ENCODE peak calls at places on chromosomes 6 and 20, in nine cellular contexts. W is H9; R is CD8-positive, alpha-beta memory T cell; L is CD4-positive, CD25-positive, alpha-beta regulatory T cell; U is CD8-positive, alpha-beta T cell; Y is heart left ventricle; B is thyroid gland; K is heart right ventricle; A is colonic mucosa. Z is an unnamed sample.
A peak's percentile ranks its signal among the peaks of the same experiment; 100 is the strongest.

GRCh38 chr6:144559865-144560603 is 274.9 kb downstream of the UTRN start:
- DNase-seq in W (no peak), R (no peak), L (no peak), U (no peak), Y (no peak), B (no peak), K (no peak), A (no peak), Z (no peak)

GRCh38 chr6:17589402-17590116 is 10.5 kb upstream of the FAM8A1 start:
- DNase-seq in W (peak; percentile 58), R (no peak), L (no peak), U (no peak), Y (no peak), B (peak; percentile 81), K (no peak), A (peak; percentile 80), Z (peak; percentile 54)

GRCh38 chr6:3696525-3696924 is 55.0 kb downstream of the PXDC1 start:
- DNase-seq in W (no peak), R (no peak), L (no peak), U (no peak), Y (no peak), B (no peak), K (no peak), A (no peak), Z (no peak)

GRCh38 chr20:50713677-50714101 is 17.7 kb upstream of the PARD6B start:
- DNase-seq in W (peak; percentile 61), R (no peak), L (no peak), U (no peak), Y (no peak), B (no peak), K (no peak), A (no peak), Z (no peak)

GRCh38 chr6:35757461-35758123 is 18.8 kb upstream of the CLPSL2 start:
- DNase-seq in W (peak; percentile 80), R (no peak), L (no peak), U (no peak), Y (no peak), B (no peak), K (no peak), A (no peak), Z (no peak)

GRCh38 chr20:50762045-50762422 is 30.7 kb downstream of the PARD6B start:
- DNase-seq in W (no peak), R (no peak), L (no peak), U (no peak), Y (no peak), B (peak; percentile 73), K (no peak), A (peak; percentile 29), Z (peak; percentile 44)

GRCh38 chr20:35895476-35895875 is 58.8 kb downstream of the SCAND1 start:
- DNase-seq in W (no peak), R (no peak), L (no peak), U (no peak), Y (no peak), B (no peak), K (no peak), A (no peak), Z (no peak)

GRCh38 chr6:148440877-148441453 is 98.3 kb downstream of the SASH1 start:
- DNase-seq in W (no peak), R (no peak), L (no peak), U (no peak), Y (peak; percentile 58), B (peak; percentile 98), K (peak; percentile 47), A (no peak), Z (peak; percentile 86)

GRCh38 chr6:56199956-56200355 is 47.4 kb downstream of the COL21A1 start:
- DNase-seq in W (no peak), R (no peak), L (no peak), U (no peak), Y (no peak), B (no peak), K (no peak), A (no peak), Z (no peak)

GRCh38 chr6:16688984-16689636 is 72.2 kb downstream of the ATXN1 start:
- DNase-seq in W (no peak), R (no peak), L (no peak), U (no peak), Y (no peak), B (no peak), K (no peak), A (no peak), Z (no peak)

GRCh38 chr20:10554285-10554684 is 119.2 kb downstream of the SLX4IP start:
- DNase-seq in W (no peak), R (no peak), L (no peak), U (no peak), Y (no peak), B (no peak), K (no peak), A (no peak), Z (no peak)

GRCh38 chr6:113082691-113083090 is 735.6 kb downstream of the RFPL4B start:
- DNase-seq in W (no peak), R (no peak), L (no peak), U (no peak), Y (no peak), B (peak; percentile 40), K (no peak), A (no peak), Z (no peak)

GRCh38 chr20:23061713-23062561 is 12.5 kb upstream of the THBD start:
- DNase-seq in W (peak; percentile 82), R (no peak), L (no peak), U (no peak), Y (peak; percentile 70), B (peak; percentile 17), K (peak; percentile 44), A (no peak), Z (no peak)

GRCh38 chr20:6180531-6180930 is 57.7 kb upstream of the FERMT1 start:
- DNase-seq in W (no peak), R (no peak), L (no peak), U (no peak), Y (no peak), B (no peak), K (no peak), A (no peak), Z (no peak)

GRCh38 chr6:166204852-166205650 is 37.4 kb upstream of the TBXT start:
- DNase-seq in W (no peak), R (no peak), L (no peak), U (no peak), Y (no peak), B (peak; percentile 63), K (no peak), A (no peak), Z (no peak)

GRCh38 chr20:13205848-13206434 is 15.1 kb upstream of the ISM1 start:
- DNase-seq in W (no peak), R (no peak), L (no peak), U (no peak), Y (no peak), B (peak; percentile 90), K (no peak), A (no peak), Z (no peak)

GRCh38 chr6:68732423-68732822 is 97.3 kb downstream of the ADGRB3 start:
- DNase-seq in W (no peak), R (no peak), L (no peak), U (no peak), Y (no peak), B (no peak), K (no peak), A (no peak), Z (no peak)

GRCh38 chr20:58025233-58025632 is 203.2 kb downstream of the ANKRD60 start:
- DNase-seq in W (no peak), R (no peak), L (no peak), U (no peak), Y (peak; percentile 52), B (no peak), K (peak; percentile 49), A (peak; percentile 9), Z (no peak)

GRCh38 chr20:37296371-37296770 is 6.9 kb downstream of the MANBAL start:
- DNase-seq in W (no peak), R (no peak), L (no peak), U (no peak), Y (no peak), B (no peak), K (no peak), A (no peak), Z (no peak)
- H3K4me1 ChIP-seq in W (no peaks in the 10 kb centered on the region), R (peaks cover 11% of the 10 kb centered on the region), L (no peaks in the 10 kb centered on the region), U (peaks cover 13% of the 10 kb centered on the region), Y (peaks cover 18% of the 10 kb centered on the region), B (peaks cover 20% of the 10 kb centered on the region), K (peaks cover 22% of the 10 kb centered on the region), A (peaks cover 17% of the 10 kb centered on the region), Z (peaks cover 23% of the 10 kb centered on the region)

DNA sequence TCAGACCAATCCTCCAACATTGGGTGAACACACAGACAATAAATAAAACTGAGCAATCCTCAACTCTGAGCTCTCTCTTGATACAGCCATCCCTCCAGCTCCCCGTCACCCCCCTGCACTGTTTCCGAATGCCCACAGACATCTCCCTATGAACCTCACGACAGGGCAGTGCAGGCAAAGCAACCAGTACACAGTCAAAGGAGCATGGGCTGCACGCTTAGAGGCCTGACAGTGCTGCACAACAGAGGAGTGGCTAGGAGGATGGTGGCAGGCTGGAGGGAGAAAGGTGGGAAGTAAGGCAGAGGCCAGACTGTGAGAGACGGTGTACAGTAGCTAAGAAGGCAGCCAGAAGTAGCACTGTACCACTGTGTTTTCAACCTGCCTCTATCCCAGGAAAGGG is 24.0 kb downstream of the FYN start:
- DNase-seq in W (no peak), R (no peak), L (no peak), U (no peak), Y (no peak), B (no peak), K (no peak), A (no peak), Z (no peak)
- H3K4me1 ChIP-seq in W (peaks cover 19% of the 10 kb centered on the region), R (peaks cover 97% of the 10 kb centered on the region), L (peaks cover 93% of the 10 kb centered on the region), U (peaks cover 98% of the 10 kb centered on the region), Y (peaks cover 49% of the 10 kb centered on the region), B (peaks cover 47% of the 10 kb centered on the region), K (peaks cover 90% of the 10 kb centered on the region), A (no peaks in the 10 kb centered on the region), Z (peaks cover 47% of the 10 kb centered on the region)

GRCh38 chr6:125808591-125808990 is 17.8 kb downstream of the NCOA7 start:
- DNase-seq in W (no peak), R (no peak), L (no peak), U (no peak), Y (no peak), B (no peak), K (no peak), A (no peak), Z (no peak)
- H3K4me1 ChIP-seq in W (no peaks in the 10 kb centered on the region), R (peaks cover 6% of the 10 kb centered on the region), L (peaks cover 36% of the 10 kb centered on the region), U (peaks cover 4% of the 10 kb centered on the region), Y (no peaks in the 10 kb centered on the region), B (peaks cover 10% of the 10 kb centered on the region), K (peaks cover 21% of the 10 kb centered on the region), A (no peaks in the 10 kb centered on the region), Z (peaks cover 7% of the 10 kb centered on the region)

GRCh38 chr20:34040300-34041015 is 46.7 kb downstream of the RALY start:
- DNase-seq in W (no peak), R (no peak), L (no peak), U (no peak), Y (peak; percentile 35), B (peak; percentile 47), K (no peak), A (no peak), Z (no peak)

GRCh38 chr20:34033903-34034302 is 40.2 kb downstream of the RALY start:
- DNase-seq in W (no peak), R (no peak), L (no peak), U (no peak), Y (no peak), B (no peak), K (no peak), A (no peak), Z (no peak)

GRCh38 chr20:34042286-34042685 is 48.6 kb downstream of the RALY start:
- DNase-seq in W (no peak), R (no peak), L (no peak), U (no peak), Y (peak; percentile 37), B (no peak), K (no peak), A (no peak), Z (no peak)

GRCh38 chr20:34037121-34037520 is 43.4 kb downstream of the RALY start:
- DNase-seq in W (no peak), R (no peak), L (peak; percentile 7), U (peak; percentile 53), Y (peak; percentile 36), B (no peak), K (no peak), A (no peak), Z (no peak)

GRCh38 chr20:34037767-34038166 is 44.1 kb downstream of the RALY start:
- DNase-seq in W (no peak), R (no peak), L (no peak), U (no peak), Y (no peak), B (no peak), K (no peak), A (no peak), Z (no peak)
- H3K4me1 ChIP-seq in W (peaks cover 3% of the 10 kb centered on the region), R (peaks cover 52% of the 10 kb centered on the region), L (peaks cover 32% of the 10 kb centered on the region), U (peaks cover 65% of the 10 kb centered on the region), Y (peaks cover 44% of the 10 kb centered on the region), B (peaks cover 41% of the 10 kb centered on the region), K (peaks cover 71% of the 10 kb centered on the region), A (peaks cover 10% of the 10 kb centered on the region), Z (peaks cover 16% of the 10 kb centered on the region)

Z was measured in lung.